ENCODE peak calls at places on chromosomes 16 and 17, in seven cellular contexts. I, K, A, R, S, G and C are unnamed samples.

GRCh38 chr17:43219001-43219400 is 7.3 kb downstream of the TMEM106A start:
- DNase-seq in A (no peak), G (no peak), S (no peak), K (no peak), R (no peak), I (no peak), C (no peak)

GRCh38 chr17:64426584-64426983 is 22.3 kb upstream of the MILR1 start:
- DNase-seq in G (no peak), S (no peak), I (no peak), A (no peak), R (no peak), K (no peak), C (no peak)

GRCh38 chr17:79932446-79932845 is 93.2 kb upstream of the CBX4 start:
- DNase-seq in S (no peak), A (no peak), I (no peak), G (no peak), K (no peak), R (no peak), C (no peak)

GRCh38 chr17:16352303-16352837 is 899 bp downstream of the CENPV start:
- DNase-seq in K (peak; percentile 67), R (peak; percentile 26), G (peak; percentile 15), S (peak; percentile 12), A (peak; percentile 48), I (peak; percentile 40), C (no peak)

GRCh38 chr17:5619088-5619740 is 34.9 kb upstream of the NLRP1 start:
- DNase-seq in I (no peak), A (no peak), K (no peak), S (no peak), G (no peak), R (no peak), C (no peak)

GRCh38 chr17:4534928-4535666 is 20.1 kb downstream of the MYBBP1A start:
- DNase-seq in K (peak; percentile 66), I (no peak), S (no peak), R (no peak), A (no peak), G (no peak), C (no peak)

GRCh38 chr16:4176794-4177438 is 60.7 kb upstream of the ADCY9 start:
- DNase-seq in R (no peak), S (no peak), I (no peak), G (no peak), K (no peak), A (peak; percentile 76), C (no peak)

GRCh38 chr17:29619251-29619650 is 3.5 kb downstream of the CORO6 start:
- DNase-seq in R (no peak), K (no peak), S (no peak), I (no peak), A (peak; percentile 41), G (no peak), C (no peak)

GRCh38 chr17:82126479-82127314 is 28.7 kb upstream of the FASN start:
- DNase-seq in S (no peak), K (no peak), I (no peak), R (peak; percentile 39), A (no peak), G (peak; percentile 86), C (peak; percentile 70)

GRCh38 chr17:49434821-49435581 is 20.3 kb upstream of the PHB1 start:
- DNase-seq in A (peak; percentile 87), I (no peak), K (peak; percentile 87), R (no peak), G (peak; percentile 32), S (no peak), C (peak; percentile 11)

GRCh38 chr16:19860146-19861030 is 24.3 kb downstream of the GPRC5B start:
- DNase-seq in I (no peak), G (no peak), S (no peak), K (no peak), A (no peak), R (no peak), C (no peak)

GRCh38 chr17:50088952-50089825 is 6.0 kb upstream of the PDK2 start:
- DNase-seq in G (no peak), A (no peak), S (no peak), K (no peak), R (no peak), I (no peak), C (no peak)

GRCh38 chr17:71667661-71668060 is 453.2 kb upstream of the SOX9 start:
- DNase-seq in I (no peak), A (no peak), G (no peak), R (no peak), K (no peak), S (no peak), C (no peak)

GRCh38 chr16:19284207-19284606 is 1.3 kb upstream of the CLEC19A start:
- DNase-seq in I (no peak), R (no peak), G (no peak), S (no peak), K (no peak), A (no peak), C (no peak)

GRCh38 chr16:50389900-50390896 is 21.4 kb upstream of the BRD7 start:
- DNase-seq in R (no peak), S (no peak), K (peak; percentile 44), A (no peak), I (no peak), G (no peak), C (no peak)

GRCh38 chr16:50989047-50989446 is 162.0 kb downstream of the SALL1 start:
- DNase-seq in A (no peak), K (no peak), R (no peak), I (no peak), G (no peak), S (no peak), C (no peak)

GRCh38 chr17:83100853-83101391 is 21.5 kb downstream of the METRNL start:
- DNase-seq in G (no peak), S (no peak), I (no peak), R (no peak), A (no peak), K (no peak), C (no peak)

GRCh38 chr17:65054602-65055001 is 1.9 kb downstream of the GNA13 start:
- DNase-seq in S (no peak), G (no peak), R (no peak), K (no peak), I (no peak), A (no peak), C (no peak)

GRCh38 chr17:80584171-80584905 is 39.7 kb downstream of the RPTOR start:
- DNase-seq in S (no peak), R (no peak), K (no peak), I (no peak), A (no peak), G (no peak), C (no peak)

GRCh38 chr17:29789186-29790170 is 140.6 kb downstream of the SSH2 start:
- DNase-seq in R (no peak), S (no peak), G (no peak), A (peak; percentile 26), I (no peak), K (no peak), C (no peak)